ENCODE peak calls at places on chromosomes 13 and 19, in five cellular contexts. O is NCI-H2081, X is GM12864, T is amniotic stem cell, L is HuH-7.5. Q is an unnamed sample.

GRCh38 chr19:43527860-43528622 is 1.0 kb upstream of the ETHE1 start:
- DNase-seq in X (no peak), L (no peak), T (no peak), O (peak; percentile 9), Q (no peak)

GRCh38 chr19:38284422-38284821 is 19.6 kb upstream of the C19orf33 start:
- DNase-seq in L (no peak), X (no peak), T (no peak), O (no peak), Q (no peak)

GRCh38 chr13:108225440-108225839 is 7.2 kb downstream of the ABHD13 start:
- DNase-seq in X (no peak), O (no peak), L (no peak), T (no peak), Q (no peak)

GRCh38 chr13:51270606-51271005 is 48.4 kb downstream of the FAM124A start:
- DNase-seq in X (no peak), L (no peak), T (no peak), O (no peak), Q (no peak)

GRCh38 chr19:8487137-8487851 is 15.1 kb downstream of the PRAM1 start:
- DNase-seq in O (no peak), T (no peak), L (no peak), X (no peak), Q (no peak)

GRCh38 chr13:51731759-51732158 is 72.2 kb downstream of the DHRS12 start:
- DNase-seq in X (no peak), L (no peak), O (no peak), T (peak; percentile 24), Q (no peak)

GRCh38 chr19:56120371-56121179 is 520 bp downstream of the ZNF787 start:
- DNase-seq in X (no peak), T (peak; percentile 76), O (peak; percentile 71), L (peak; percentile 98), Q (peak; percentile 76)

GRCh38 chr19:13023666-13024065 is 28.4 kb downstream of the NFIX start:
- DNase-seq in T (no peak), L (no peak), O (no peak), X (no peak), Q (no peak)

GRCh38 chr13:23460309-23460708 is 26.8 kb upstream of the SACS start:
- DNase-seq in X (peak; percentile 59), L (no peak), T (no peak), O (no peak), Q (no peak)

GRCh38 chr13:74620711-74621110 is 486.5 kb upstream of the KLF12 start:
- DNase-seq in X (no peak), L (no peak), O (no peak), T (no peak), Q (no peak)

GRCh38 chr13:28564030-28564429 is 69.1 kb upstream of the FLT1 start:
- DNase-seq in X (no peak), T (no peak), L (no peak), O (no peak), Q (no peak)

GRCh38 chr13:82344867-82345266 is 1537.4 kb downstream of the SLITRK1 start:
- DNase-seq in T (no peak), O (peak; percentile 2), X (no peak), L (no peak), Q (no peak)

GRCh38 chr13:39451860-39452301 is 151.1 kb downstream of the LHFPL6 start:
- DNase-seq in L (no peak), X (peak; percentile 41), O (peak; percentile 66), T (no peak), Q (no peak)

GRCh38 chr13:66778461-66778860 is 451.7 kb downstream of the PCDH9 start:
- DNase-seq in L (no peak), O (no peak), X (no peak), T (no peak), Q (no peak)

GRCh38 chr13:98214008-98214643 is 37.1 kb upstream of the RNF113B start:
- DNase-seq in T (no peak), X (no peak), L (no peak), O (no peak), Q (no peak)

GRCh38 chr13:39602277-39602613 is 748 bp downstream of the LHFPL6 start:
- DNase-seq in X (no peak), L (no peak), T (no peak), O (no peak), Q (no peak)

GRCh38 chr19:2305424-2305823 is 2.5 kb downstream of the LINGO3 start:
- DNase-seq in T (no peak), O (no peak), X (no peak), L (no peak), Q (no peak)

GRCh38 chr19:53333071-53333465 is 481 bp upstream of the ZNF845 start:
- DNase-seq in T (peak; percentile 34), O (peak; percentile 32), X (no peak), L (no peak), Q (no peak)

GRCh38 chr19:45733160-45733810 is at the start of gene MEIOSIN:
- DNase-seq in O (no peak), T (no peak), L (no peak), X (no peak), Q (no peak)

GRCh38 chr19:35549174-35549788 is 3.9 kb downstream of the TMEM147 start:
- DNase-seq in L (peak; percentile 92), X (no peak), T (peak; percentile 49), O (peak; percentile 57), Q (peak; percentile 98)

GRCh38 chr19:50507376-50507775 is 3.6 kb downstream of the JOSD2 start:
- DNase-seq in X (no peak), L (no peak), O (no peak), T (no peak), Q (no peak)

GRCh38 chr13:113551081-113552000 is 33.2 kb upstream of the TFDP1 start:
- DNase-seq in O (no peak), T (no peak), X (no peak), L (no peak), Q (no peak)

GRCh38 chr13:53007872-53008271 is 20.7 kb upstream of the OLFM4 start:
- DNase-seq in O (no peak), T (no peak), X (no peak), L (no peak), Q (no peak)

Q was measured in 8988T.